ENCODE peak calls at places on chromosomes 11 and 22, in six cellular contexts. O, F, P, J, R and I are unnamed samples. For H3K4me1 and H3K9me3, the result is how much of the 10 kb centered on the place peaks cover.

GRCh38 chr11:57800444-57801184 is 39.0 kb downstream of the CTNND1 start:
- DNase-seq in J (peak), F (no peak), O (peak), P (peak), R (no peak), I (peak)

GRCh38 chr11:34150494-34151151 is 45.2 kb downstream of the NAT10 start:
- DNase-seq in R (no peak), O (peak), P (no peak), F (no peak), J (no peak), I (no peak)

GRCh38 chr11:102518296-102519094 is 12.1 kb downstream of the MMP7 start:
- DNase-seq in F (no peak), O (peak), P (no peak), R (no peak), J (no peak), I (no peak)

GRCh38 chr11:78666675-78667129 is 92.0 kb upstream of the NARS2 start:
- DNase-seq in O (peak), P (no peak), F (no peak), J (no peak), R (no peak), I (no peak)

GRCh38 chr11:95831198-95831883 is 41.0 kb downstream of the CEP57 start:
- DNase-seq in O (peak), R (no peak), F (no peak), J (no peak), P (no peak), I (no peak)

GRCh38 chr11:112352907-112353306 is 92.2 kb upstream of the PLET1 start:
- DNase-seq in O (no peak), F (no peak), P (no peak), R (no peak), J (no peak), I (no peak)

GRCh38 chr11:31340903-31341572 is 28.5 kb downstream of the DCDC1 start:
- DNase-seq in F (no peak), O (peak), J (no peak), R (no peak), P (no peak), I (peak)

GRCh38 chr22:36027579-36027959 is 1.1 kb downstream of the RBFOX2 start:
- DNase-seq in F (no peak), J (peak), R (no peak), P (peak), O (no peak), I (peak)

GRCh38 chr11:32809313-32809712 is 14.9 kb upstream of the CCDC73 start:
- DNase-seq in J (peak), O (peak), P (no peak), R (peak), F (peak), I (peak)

GRCh38 chr11:134398079-134398444 is 14.0 kb downstream of the B3GAT1 start:
- DNase-seq in O (no peak), J (peak), P (no peak), F (no peak), R (no peak), I (no peak)

GRCh38 chr11:63986156-63986931 is at the start of gene OTUB1:
- DNase-seq in P (peak), R (peak), F (peak), O (peak), J (peak), I (peak)

GRCh38 chr22:36729321-36729720 is 25.8 kb upstream of the CACNG2 start:
- DNase-seq in F (no peak), R (no peak), O (no peak), P (no peak), J (no peak), I (no peak)

GRCh38 chr11:1749787-1750351 is 526 bp downstream of the IFITM10 start:
- DNase-seq in O (peak), F (no peak), J (no peak), P (no peak), R (no peak), I (no peak)

GRCh38 chr22:45009881-45010531 is at the start of gene PHF21B:
- DNase-seq in J (peak), R (peak), F (peak), O (peak), P (no peak), I (peak)

GRCh38 chr11:8239536-8240228 is 24.0 kb downstream of the LMO1 start:
- DNase-seq in F (no peak), P (no peak), R (no peak), J (no peak), O (no peak), I (no peak)

DNA sequence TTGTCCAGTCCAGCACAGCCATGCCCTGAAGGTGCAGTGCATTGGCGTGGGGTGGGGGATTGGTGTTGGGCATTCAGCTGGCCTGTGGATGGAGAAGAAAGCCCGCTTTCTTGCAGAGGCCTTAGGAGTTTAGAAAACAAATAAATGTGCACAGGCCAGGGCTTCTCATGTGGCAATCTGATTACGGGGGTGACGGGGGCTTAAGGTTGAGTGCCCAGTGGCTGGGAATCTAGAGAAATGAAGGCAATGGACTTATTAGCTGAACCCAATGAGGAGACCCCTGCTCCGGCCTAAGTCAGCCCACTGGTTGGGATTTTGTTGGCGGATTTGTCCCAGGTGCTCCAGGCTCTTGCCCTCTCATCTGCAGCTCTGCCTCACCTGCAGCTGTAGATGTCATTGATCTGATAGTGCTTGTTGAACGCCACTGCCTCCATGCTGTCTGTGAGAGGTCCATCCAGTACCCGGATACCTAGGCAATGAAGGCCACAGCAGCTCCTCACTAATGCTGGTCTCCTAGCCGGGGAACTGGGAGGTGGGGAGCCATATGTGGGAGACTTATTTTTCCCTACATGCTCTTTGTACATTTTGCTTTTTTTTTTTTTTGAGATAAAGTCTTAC is 6.2 kb downstream of the PCSK7 start:
- DNase-seq in F (no peak), P (no peak), R (no peak), J (no peak), O (no peak), I (no peak)
- H3K4me1 ChIP-seq in F (under half), P (under half), R (under half), J (under half), O (under half), I (under half)

GRCh38 chr11:73307323-73308002 is 613 bp upstream of the ARHGEF17 start:
- DNase-seq in F (peak), J (peak), O (peak), P (peak), R (peak), I (peak)
- H3K4me3 ChIP-seq in F (peak), J (peak), O (peak), P (peak), R (peak), I (peak)

GRCh38 chr22:48264586-48264985 is 1502.1 kb downstream of the TBC1D22A start:
- DNase-seq in O (no peak), J (no peak), F (no peak), R (no peak), P (no peak), I (no peak)
- H3K9me3 ChIP-seq in O (under half), J (under half), F (under half), R (under half), P (under half), I (under half)

DNA sequence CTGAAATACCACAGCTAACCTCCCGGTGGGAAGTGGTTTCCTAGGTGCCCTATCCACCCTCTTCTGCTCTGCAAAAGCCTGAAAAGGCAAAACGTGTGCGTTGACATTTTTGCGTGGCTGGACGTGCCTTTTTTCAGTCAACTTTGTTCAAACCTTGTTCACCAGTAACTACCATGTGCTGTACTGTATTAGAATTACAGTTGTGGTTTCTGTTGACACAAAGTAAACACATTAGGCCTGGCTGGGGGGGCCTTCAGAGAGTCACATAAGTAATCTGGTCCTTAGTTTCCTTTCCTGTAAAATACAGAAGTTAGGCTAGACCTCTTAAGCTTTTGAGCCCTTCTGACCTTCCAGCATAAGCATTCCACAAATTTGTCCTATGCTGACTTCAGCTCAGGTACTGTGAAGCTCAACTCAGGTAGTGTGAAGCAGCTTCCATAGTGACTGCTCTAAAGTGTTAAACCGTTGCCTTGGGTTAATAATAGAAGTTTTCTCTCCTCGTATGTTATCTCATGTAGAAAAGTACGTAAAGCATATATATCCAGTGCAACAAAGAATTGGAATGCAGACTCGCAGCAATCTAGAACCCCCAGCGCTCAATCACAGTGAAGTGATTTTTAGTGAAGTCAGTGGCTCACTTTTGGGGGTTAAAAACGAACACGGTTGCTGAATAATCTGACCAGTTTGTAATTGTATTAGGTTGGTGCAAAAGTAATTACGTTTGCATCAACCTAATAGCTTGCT is 1.8 kb downstream of the EWSR1 start:
- DNase-seq in R (no peak), P (no peak), F (no peak), O (peak), J (no peak), I (no peak)
- H3K4me1 ChIP-seq in R (half or more), P (half or more), F (under half), O (under half), J (under half), I (half or more)

GRCh38 chr22:26658161-26658560 is 773 bp downstream of the MIAT start:
- DNase-seq in F (no peak), R (no peak), O (no peak), J (no peak), P (no peak), I (no peak)
- H3K4me3 ChIP-seq in F (no peak), R (peak), O (peak), J (no peak), P (peak), I (peak)

GRCh38 chr11:60679879-60680278 is 19.5 kb upstream of the MS4A8 start:
- DNase-seq in R (no peak), P (no peak), O (no peak), F (no peak), J (no peak), I (no peak)
- H3K9me3 ChIP-seq in R (under half), P (under half), O (under half), F (under half), J (under half), I (under half)

DNA sequence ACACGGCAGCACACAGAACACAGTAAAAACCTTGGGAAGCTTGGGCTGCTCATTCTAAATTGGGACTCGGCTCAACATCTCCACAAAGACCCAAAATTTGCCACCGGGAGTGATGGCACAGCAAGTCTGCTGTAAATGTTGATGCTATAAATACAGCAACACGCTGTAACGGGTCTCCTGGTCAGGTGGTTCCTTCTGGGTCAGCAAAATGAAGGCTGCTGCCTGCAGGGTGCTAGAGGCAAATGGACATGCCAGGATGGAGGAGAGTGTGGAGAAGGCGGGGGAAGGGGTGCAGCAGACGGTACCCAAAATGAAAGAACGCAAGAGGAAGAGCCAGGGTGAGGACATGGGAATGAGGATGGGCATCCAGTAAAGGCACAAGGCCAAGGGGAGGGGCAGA is 30.4 kb downstream of the MAFF start:
- DNase-seq in O (no peak), F (no peak), P (no peak), R (no peak), J (no peak), I (no peak)
- H3K4me1 ChIP-seq in O (under half), F (under half), P (under half), R (half or more), J (under half), I (under half)

GRCh38 chr11:71453021-71453910 is at the start of gene NADSYN1:
- DNase-seq in R (peak), O (peak), P (peak), F (peak), J (peak), I (peak)

GRCh38 chr11:71452354-71453020 is 516 bp upstream of the NADSYN1 start:
- DNase-seq in F (peak), O (peak), R (peak), J (peak), P (peak), I (peak)

GRCh38 chr11:71456294-71456693 is 3.3 kb downstream of the NADSYN1 start:
- DNase-seq in O (no peak), R (no peak), P (no peak), F (no peak), J (no peak), I (no peak)

GRCh38 chr11:71453911-71454304 is 905 bp downstream of the NADSYN1 start:
- DNase-seq in P (no peak), F (no peak), R (no peak), J (no peak), O (no peak), I (no peak)

GRCh38 chr11:71454470-71455113 is 1.6 kb downstream of the NADSYN1 start:
- DNase-seq in J (no peak), F (no peak), O (no peak), P (no peak), R (no peak), I (no peak)
- H3K4me3 ChIP-seq in J (no peak), F (no peak), O (peak), P (no peak), R (peak), I (no peak)